ENCODE peak calls at places on chromosomes 2 and 18, in ten cellular contexts. O is PC-9, M is stomach, Y is endothelial cell, T is fibroblast of lung, P is fibroblast of pulmonary artery, W is heart right ventricle, H is brain microvascular endothelial cell, R is AG09309, A is cardiac fibroblast. J is an unnamed sample.

GRCh38 chr2:232315049-232315922 is 63.3 kb upstream of the ALPP start:
- DNase-seq in O (no peak), M (peak; percentile 52), Y (no peak), T (peak; percentile 81), P (peak; percentile 73), W (no peak), H (peak; percentile 59), R (peak; percentile 85), A (peak; percentile 72), J (no peak)

GRCh38 chr2:8957593-8957992 is 45.9 kb downstream of the MBOAT2 start:
- DNase-seq in O (no peak), M (no peak), Y (peak; percentile 12), T (peak; percentile 31), P (no peak), W (no peak), H (no peak), R (no peak), A (no peak), J (no peak)

GRCh38 chr2:121018136-121019057 is 266.6 kb downstream of the TFCP2L1 start:
- DNase-seq in O (no peak), M (no peak), Y (no peak), T (peak; percentile 65), P (peak; percentile 35), W (peak; percentile 36), H (peak; percentile 40), R (no peak), A (peak; percentile 61), J (peak; percentile 79)

GRCh38 chr2:176098366-176099158 is 1.0 kb upstream of the HOXD12 start:
- DNase-seq in O (no peak), M (peak; percentile 24), Y (no peak), T (no peak), P (no peak), W (no peak), H (no peak), R (no peak), A (no peak), J (peak; percentile 81)

GRCh38 chr18:45108754-45109153 is 428.1 kb downstream of the SETBP1 start:
- DNase-seq in O (no peak), M (no peak), Y (no peak), T (no peak), P (no peak), W (no peak), H (no peak), R (no peak), A (no peak), J (no peak)

GRCh38 chr2:8679827-8680731 is 1.8 kb upstream of the ID2 start:
- DNase-seq in O (no peak), M (peak; percentile 76), Y (peak; percentile 32), T (peak; percentile 70), P (peak; percentile 55), W (peak; percentile 49), H (no peak), R (no peak), A (peak; percentile 59), J (no peak)

GRCh38 chr2:57881998-57882884 is 164.4 kb upstream of the VRK2 start:
- DNase-seq in O (peak; percentile 43), M (no peak), Y (no peak), T (peak; percentile 58), P (peak; percentile 30), W (no peak), H (no peak), R (peak; percentile 13), A (peak; percentile 2), J (no peak)

GRCh38 chr2:17171446-17172049 is 346.7 kb downstream of the RAD51AP2 start:
- DNase-seq in O (peak; percentile 22), M (peak; percentile 27), Y (peak; percentile 69), T (peak; percentile 36), P (peak; percentile 13), W (no peak), H (peak; percentile 63), R (peak; percentile 7), A (peak; percentile 12), J (no peak)

GRCh38 chr18:57940166-57940565 is 103.9 kb upstream of the NEDD4L start:
- DNase-seq in O (no peak), M (no peak), Y (no peak), T (no peak), P (no peak), W (no peak), H (no peak), R (no peak), A (no peak), J (peak; percentile 63)

GRCh38 chr18:54396755-54397154 is 39.0 kb downstream of the C18orf54 start:
- DNase-seq in O (no peak), M (no peak), Y (no peak), T (no peak), P (no peak), W (no peak), H (no peak), R (no peak), A (no peak), J (no peak)

GRCh38 chr2:11829324-11829946 is 83.0 kb downstream of the LPIN1 start:
- DNase-seq in O (peak; percentile 44), M (peak; percentile 63), Y (peak; percentile 78), T (peak; percentile 42), P (peak; percentile 69), W (peak; percentile 71), H (peak; percentile 33), R (no peak), A (peak; percentile 71), J (no peak)

GRCh38 chr2:202965810-202966454 is 48.7 kb upstream of the NBEAL1 start:
- DNase-seq in O (no peak), M (no peak), Y (no peak), T (peak; percentile 82), P (peak; percentile 84), W (no peak), H (peak; percentile 69), R (peak; percentile 1), A (peak; percentile 83), J (no peak)

GRCh38 chr2:39487398-39488250 is 50.5 kb upstream of the MAP4K3 start:
- DNase-seq in O (no peak), M (no peak), Y (no peak), T (peak; percentile 87), P (peak; percentile 48), W (no peak), H (no peak), R (no peak), A (no peak), J (no peak)

GRCh38 chr2:238462782-238463396 is 36.2 kb downstream of the ASB1 start:
- DNase-seq in O (no peak), M (no peak), Y (no peak), T (peak; percentile 42), P (peak; percentile 76), W (no peak), H (peak; percentile 56), R (no peak), A (peak; percentile 75), J (no peak)

DNA sequence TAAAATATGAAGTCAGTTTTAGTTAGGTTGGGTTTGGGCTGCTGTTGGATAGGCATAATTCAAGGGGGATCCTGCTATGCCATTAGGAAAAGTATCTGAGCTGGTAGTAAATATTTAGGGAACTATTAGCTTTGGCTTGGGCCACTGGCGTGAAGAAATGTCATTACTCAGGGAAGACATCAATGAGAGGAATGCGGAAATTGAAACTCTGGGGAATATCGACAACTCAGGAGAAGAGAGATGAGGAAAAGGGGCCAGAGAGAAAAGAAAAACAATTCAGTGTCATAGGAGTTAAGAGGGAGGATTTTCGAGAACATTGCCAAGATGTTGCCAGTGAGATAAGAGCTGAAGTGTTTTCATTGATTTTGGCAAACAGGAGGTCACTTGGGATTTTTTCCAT is 149.7 kb upstream of the PARD3B start:
- DNase-seq in O (no peak), M (no peak), Y (no peak), T (no peak), P (no peak), W (no peak), H (no peak), R (no peak), A (no peak), J (no peak)
- TF ChIP-seq CTCF in O (no peak), M (no peak), Y (no peak), T (no peak), P (no peak), W (no peak), H (no peak), R (no peak), A (no peak), J (no peak)

GRCh38 chr2:28558421-28558820 is 62.6 kb downstream of the PLB1 start:
- DNase-seq in O (no peak), M (no peak), Y (no peak), T (peak; percentile 14), P (peak; percentile 16), W (no peak), H (no peak), R (no peak), A (no peak), J (no peak)
- TF ChIP-seq CTCF in O (no peak), M (no peak), Y (no peak), T (no peak), P (no peak), W (no peak), H (peak; percentile 12), R (no peak), A (no peak), J (no peak)

DNA sequence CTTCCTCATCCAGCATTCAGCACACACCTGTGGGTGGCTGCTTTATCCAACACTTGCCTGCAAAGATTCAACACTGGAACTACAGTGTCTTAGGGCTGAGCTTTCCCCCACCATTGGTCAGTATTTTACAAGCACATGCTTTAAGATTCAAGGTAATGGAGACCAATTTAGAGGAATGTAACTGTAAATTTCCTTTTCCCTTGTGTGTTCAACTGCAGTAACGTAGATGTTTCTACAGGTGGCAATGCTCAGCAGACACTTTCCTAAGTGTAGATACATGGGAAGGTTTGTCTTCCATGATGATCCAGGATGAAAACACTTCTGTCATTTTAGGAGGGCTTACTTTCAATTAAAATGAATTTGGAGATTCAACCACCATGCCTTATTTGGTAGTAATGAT is 143.6 kb upstream of the PXDN start:
- DNase-seq in O (no peak), M (no peak), Y (no peak), T (peak; percentile 1), P (peak; percentile 21), W (no peak), H (no peak), R (no peak), A (peak; percentile 12), J (no peak)
- TF ChIP-seq CTCF in O (peak; percentile 44), M (no peak), Y (peak; percentile 67), T (no peak), P (peak; percentile 42), W (peak; percentile 33), H (peak; percentile 60), R (peak; percentile 35), A (peak; percentile 41), J (peak; percentile 43)

GRCh38 chr2:108199726-108200125 is 40.0 kb upstream of the SULT1C3 start:
- DNase-seq in O (no peak), M (no peak), Y (no peak), T (peak; percentile 52), P (no peak), W (no peak), H (peak; percentile 43), R (no peak), A (no peak), J (no peak)

GRCh38 chr2:108194409-108195132 is 45.2 kb upstream of the SULT1C3 start:
- DNase-seq in O (no peak), M (no peak), Y (no peak), T (no peak), P (peak; percentile 18), W (no peak), H (no peak), R (no peak), A (peak; percentile 10), J (no peak)

GRCh38 chr2:108193251-108193650 is 46.5 kb upstream of the SULT1C3 start:
- DNase-seq in O (no peak), M (no peak), Y (no peak), T (peak; percentile 26), P (no peak), W (no peak), H (no peak), R (no peak), A (no peak), J (no peak)

GRCh38 chr2:108200569-108200968 is 39.2 kb upstream of the SULT1C3 start:
- DNase-seq in O (no peak), M (no peak), Y (no peak), T (no peak), P (no peak), W (no peak), H (no peak), R (no peak), A (no peak), J (no peak)

GRCh38 chr2:108195133-108195439 is 44.7 kb upstream of the SULT1C3 start:
- DNase-seq in O (no peak), M (no peak), Y (no peak), T (no peak), P (no peak), W (no peak), H (no peak), R (no peak), A (no peak), J (no peak)
- TF ChIP-seq CTCF in O (peak; percentile 40), M (peak; percentile 3), Y (no peak), T (no peak), P (no peak), W (no peak), H (no peak), R (no peak), A (no peak), J (no peak)

J was measured in osteocyte.